ENCODE peak calls at places on chromosomes 11 and 22, in eight cellular contexts. One of them, this sample, is unnamed.

GRCh38 chr11:71214553-71215371 is 37.6 kb downstream of the SHANK2 start:
- DNase-seq in NCI-H460: no peak
- DNase-seq in HuH-7: no peak
- DNase-seq in pancreas: peak
- DNase-seq in HuH-7.5: no peak
- DNase-seq in AG04450: no peak
- DNase-seq in NCI-H1694 treated with DMSO at 0.1 percent for 48 hours: no peak
- DNase-seq in fibroblast of lung: no peak
- DNase-seq in this sample: no peak

GRCh38 chr11:29634248-29634647 is 382.6 kb downstream of the KCNA4 start:
- DNase-seq in NCI-H460: no peak
- DNase-seq in HuH-7: no peak
- DNase-seq in pancreas: no peak
- DNase-seq in HuH-7.5: no peak
- DNase-seq in AG04450: no peak
- DNase-seq in NCI-H1694 treated with DMSO at 0.1 percent for 48 hours: no peak
- DNase-seq in fibroblast of lung: no peak
- DNase-seq in this sample: no peak

GRCh38 chr11:45568031-45568430 is 97.4 kb downstream of the CHST1 start:
- DNase-seq in NCI-H460: no peak
- DNase-seq in HuH-7: no peak
- DNase-seq in pancreas: no peak
- DNase-seq in HuH-7.5: no peak
- DNase-seq in AG04450: no peak
- DNase-seq in NCI-H1694 treated with DMSO at 0.1 percent for 48 hours: peak
- DNase-seq in fibroblast of lung: no peak
- DNase-seq in this sample: no peak

GRCh38 chr11:67016550-67016949 is 6.4 kb upstream of the SYT12 start:
- DNase-seq in NCI-H460: no peak
- DNase-seq in HuH-7: no peak
- DNase-seq in pancreas: no peak
- DNase-seq in HuH-7.5: no peak
- DNase-seq in AG04450: no peak
- DNase-seq in NCI-H1694 treated with DMSO at 0.1 percent for 48 hours: no peak
- DNase-seq in fibroblast of lung: no peak
- DNase-seq in this sample: no peak

GRCh38 chr11:122512688-122513087 is 142.8 kb upstream of the UBASH3B start:
- DNase-seq in NCI-H460: no peak
- DNase-seq in HuH-7: no peak
- DNase-seq in pancreas: no peak
- DNase-seq in HuH-7.5: no peak
- DNase-seq in AG04450: no peak
- DNase-seq in NCI-H1694 treated with DMSO at 0.1 percent for 48 hours: no peak
- DNase-seq in fibroblast of lung: no peak
- DNase-seq in this sample: no peak

GRCh38 chr11:103183981-103184592 is 74.9 kb downstream of the DYNC2H1 start:
- DNase-seq in NCI-H460: no peak
- DNase-seq in HuH-7: no peak
- DNase-seq in pancreas: no peak
- DNase-seq in HuH-7.5: no peak
- DNase-seq in AG04450: no peak
- DNase-seq in NCI-H1694 treated with DMSO at 0.1 percent for 48 hours: no peak
- DNase-seq in fibroblast of lung: no peak
- DNase-seq in this sample: no peak

GRCh38 chr11:62983536-62984199 is 1.1 kb downstream of the SLC22A6 start:
- DNase-seq in NCI-H460: no peak
- DNase-seq in HuH-7: no peak
- DNase-seq in pancreas: no peak
- DNase-seq in HuH-7.5: no peak
- DNase-seq in AG04450: no peak
- DNase-seq in NCI-H1694 treated with DMSO at 0.1 percent for 48 hours: no peak
- DNase-seq in fibroblast of lung: no peak
- DNase-seq in this sample: no peak

GRCh38 chr11:11722246-11722645 is 100.4 kb upstream of the GALNT18 start:
- DNase-seq in NCI-H460: no peak
- DNase-seq in HuH-7: no peak
- DNase-seq in pancreas: no peak
- DNase-seq in HuH-7.5: no peak
- DNase-seq in AG04450: no peak
- DNase-seq in NCI-H1694 treated with DMSO at 0.1 percent for 48 hours: no peak
- DNase-seq in fibroblast of lung: no peak
- DNase-seq in this sample: no peak

GRCh38 chr11:108887436-108888238 is 222.8 kb downstream of the DDX10 start:
- DNase-seq in NCI-H460: no peak
- DNase-seq in HuH-7: no peak
- DNase-seq in pancreas: no peak
- DNase-seq in HuH-7.5: no peak
- DNase-seq in AG04450: no peak
- DNase-seq in NCI-H1694 treated with DMSO at 0.1 percent for 48 hours: no peak
- DNase-seq in fibroblast of lung: no peak
- DNase-seq in this sample: no peak

GRCh38 chr11:17407575-17407974 is 19.1 kb upstream of the KCNJ11 start:
- DNase-seq in NCI-H460: no peak
- DNase-seq in HuH-7: no peak
- DNase-seq in pancreas: peak
- DNase-seq in HuH-7.5: no peak
- DNase-seq in AG04450: no peak
- DNase-seq in NCI-H1694 treated with DMSO at 0.1 percent for 48 hours: no peak
- DNase-seq in fibroblast of lung: no peak
- DNase-seq in this sample: no peak

GRCh38 chr22:39960791-39961746 is 872 bp downstream of the TMA7B start:
- DNase-seq in NCI-H460: peak
- DNase-seq in HuH-7: no peak
- DNase-seq in pancreas: no peak
- DNase-seq in HuH-7.5: no peak
- DNase-seq in AG04450: peak
- DNase-seq in NCI-H1694 treated with DMSO at 0.1 percent for 48 hours: no peak
- DNase-seq in fibroblast of lung: peak
- DNase-seq in this sample: peak

GRCh38 chr22:41682033-41682807 is 6.4 kb downstream of the SNU13 start:
- DNase-seq in NCI-H460: no peak
- DNase-seq in HuH-7: peak
- DNase-seq in pancreas: peak
- DNase-seq in HuH-7.5: no peak
- DNase-seq in AG04450: peak
- DNase-seq in NCI-H1694 treated with DMSO at 0.1 percent for 48 hours: peak
- DNase-seq in fibroblast of lung: peak
- DNase-seq in this sample: peak

GRCh38 chr22:21766933-21767462 is 31.4 kb upstream of the YPEL1 start:
- DNase-seq in NCI-H460: no peak
- DNase-seq in HuH-7: no peak
- DNase-seq in pancreas: no peak
- DNase-seq in HuH-7.5: no peak
- DNase-seq in AG04450: no peak
- DNase-seq in NCI-H1694 treated with DMSO at 0.1 percent for 48 hours: no peak
- DNase-seq in fibroblast of lung: no peak
- DNase-seq in this sample: no peak

GRCh38 chr11:15118431-15118830 is 3.7 kb downstream of the INSC start:
- DNase-seq in NCI-H460: no peak
- DNase-seq in HuH-7: no peak
- DNase-seq in pancreas: no peak
- DNase-seq in HuH-7.5: no peak
- DNase-seq in AG04450: no peak
- DNase-seq in NCI-H1694 treated with DMSO at 0.1 percent for 48 hours: no peak
- DNase-seq in fibroblast of lung: no peak
- DNase-seq in this sample: no peak

GRCh38 chr22:17264321-17265052 is 45.3 kb upstream of the ADA2 start:
- DNase-seq in NCI-H460: no peak
- DNase-seq in HuH-7: no peak
- DNase-seq in pancreas: no peak
- DNase-seq in HuH-7.5: no peak
- DNase-seq in AG04450: no peak
- DNase-seq in NCI-H1694 treated with DMSO at 0.1 percent for 48 hours: peak
- DNase-seq in fibroblast of lung: peak
- DNase-seq in this sample: no peak

GRCh38 chr11:119482561-119483001 is 59.6 kb upstream of the THY1 start:
- DNase-seq in NCI-H460: no peak
- DNase-seq in HuH-7: no peak
- DNase-seq in pancreas: peak
- DNase-seq in HuH-7.5: no peak
- DNase-seq in AG04450: no peak
- DNase-seq in NCI-H1694 treated with DMSO at 0.1 percent for 48 hours: no peak
- DNase-seq in fibroblast of lung: no peak
- DNase-seq in this sample: no peak

GRCh38 chr11:8728566-8728965 is 46.0 kb downstream of the RPL27A start:
- DNase-seq in NCI-H460: no peak
- DNase-seq in HuH-7: no peak
- DNase-seq in pancreas: no peak
- DNase-seq in HuH-7.5: no peak
- DNase-seq in AG04450: no peak
- DNase-seq in NCI-H1694 treated with DMSO at 0.1 percent for 48 hours: no peak
- DNase-seq in fibroblast of lung: peak
- DNase-seq in this sample: no peak